ENCODE peak calls at places on chromosome 3, in nine cellular contexts. V is neural progenitor cell, Q is dorsolateral prefrontal cortex, E is colonic mucosa, L is right cardiac atrium, C is heart left ventricle, B is left ventricle myocardium inferior, J is IMR-90, R is AG04450. H is an unnamed sample. For H3K27me3, the result is how much of the 10 kb centered on the place peaks cover.

GRCh38 chr3:51680663-51681230 is 9.7 kb downstream of the TEX264 start:
- DNase-seq in V (no peak), J (no peak), L (no peak), B (no peak), R (no peak), Q (no peak), C (no peak), E (peak), H (no peak)

GRCh38 chr3:25151497-25151896 is 276.6 kb upstream of the RARB start:
- DNase-seq in L (no peak), R (no peak), E (no peak), Q (no peak), B (no peak), C (no peak), V (no peak), J (no peak), H (no peak)

GRCh38 chr3:71684752-71685151 is 40.5 kb downstream of the EIF4E3 start:
- DNase-seq in J (peak), R (peak), E (peak), Q (peak), C (no peak), B (no peak), V (no peak), L (peak), H (no peak)

GRCh38 chr3:13281657-13282527 is 138.2 kb downstream of the NUP210 start:
- DNase-seq in L (peak), C (peak), V (peak), Q (no peak), B (peak), E (peak), R (no peak), J (no peak), H (peak)

GRCh38 chr3:56468184-56469106 is at the start of gene ERC2:
- DNase-seq in R (no peak), B (peak), V (peak), C (peak), E (peak), L (peak), Q (peak), J (no peak), H (peak)

GRCh38 chr3:11718582-11719405 is 75.1 kb upstream of the VGLL4 start:
- DNase-seq in V (peak), R (no peak), Q (peak), C (peak), B (peak), L (peak), E (peak), J (peak), H (peak)

GRCh38 chr3:195159819-195160175 is 111.2 kb downstream of the XXYLT1 start:
- DNase-seq in B (no peak), E (no peak), J (peak), C (no peak), Q (no peak), V (no peak), L (no peak), R (no peak), H (no peak)

GRCh38 chr3:186121968-186122367 is 13.1 kb upstream of the ETV5 start:
- DNase-seq in J (no peak), V (no peak), Q (no peak), R (no peak), L (no peak), B (no peak), C (no peak), E (no peak), H (peak)

GRCh38 chr3:18302517-18302916 is 122.6 kb downstream of the SATB1 start:
- DNase-seq in C (no peak), L (no peak), V (no peak), E (no peak), R (no peak), J (peak), B (no peak), Q (no peak), H (no peak)

GRCh38 chr3:109334572-109334971 is 2.8 kb downstream of the DPPA4 start:
- DNase-seq in R (no peak), Q (no peak), C (no peak), V (no peak), B (no peak), E (no peak), L (no peak), J (no peak), H (no peak)

GRCh38 chr3:66037330-66037985 is 1.3 kb downstream of the MAGI1 start:
- DNase-seq in V (peak), R (no peak), L (peak), J (peak), Q (peak), B (peak), C (peak), E (peak), H (peak)

GRCh38 chr3:94440767-94441493 is 378.1 kb downstream of the NSUN3 start:
- DNase-seq in C (no peak), L (no peak), V (no peak), R (peak), E (no peak), Q (no peak), B (no peak), J (peak), H (no peak)

GRCh38 chr3:168862466-168862865 is 766.7 kb upstream of the GOLIM4 start:
- DNase-seq in R (no peak), J (no peak), Q (no peak), V (no peak), L (no peak), E (peak), B (no peak), C (no peak), H (no peak)
- H3K27me3 ChIP-seq in R (under half), J (under half), Q (under half), V (under half), L (under half), E (under half), B (under half), C (under half), H (under half)

GRCh38 chr3:101642441-101642840 is 34.5 kb downstream of the ZBTB11 start:
- DNase-seq in L (no peak), E (no peak), R (no peak), B (no peak), V (no peak), Q (no peak), C (no peak), J (no peak), H (no peak)
- H3K27ac ChIP-seq in L (no peak), E (no peak), R (no peak), B (no peak), V (no peak), Q (no peak), C (no peak), J (no peak), H (no peak)

DNA sequence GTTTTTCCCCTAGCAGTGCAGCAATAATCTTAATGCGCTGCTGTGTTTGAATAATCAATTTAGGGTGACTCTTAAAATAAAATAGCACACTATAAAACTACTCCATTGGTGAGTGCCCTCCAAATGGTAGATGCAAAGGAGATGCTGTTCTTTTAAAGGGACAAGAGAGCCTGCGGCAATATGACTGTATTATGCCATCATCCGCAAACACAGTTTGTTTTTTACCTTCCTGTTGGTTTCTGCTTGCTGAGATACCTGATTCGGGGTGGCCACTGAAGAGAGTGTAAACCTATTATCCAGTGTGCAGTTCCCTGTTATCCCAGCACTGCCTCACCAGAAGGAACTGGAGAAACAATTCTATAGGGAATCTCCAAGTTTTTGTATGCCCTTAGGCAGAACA is 523.1 kb upstream of the TGFBR2 start:
- DNase-seq in E (no peak), Q (no peak), J (no peak), R (no peak), B (no peak), L (no peak), C (no peak), V (no peak), H (no peak)
- H3K27me3 ChIP-seq in E (under half), Q (under half), J (under half), R (under half), B (under half), L (under half), C (under half), V (half or more), H (under half)

GRCh38 chr3:63932509-63933212 is 20.5 kb upstream of the SCAANT1 start:
- DNase-seq in L (no peak), Q (no peak), E (no peak), B (no peak), R (no peak), V (no peak), C (no peak), J (no peak), H (no peak)
- H3K27ac ChIP-seq in L (no peak), Q (no peak), E (no peak), B (peak), R (no peak), V (peak), C (peak), J (no peak), H (no peak)